ENCODE peak calls at places on chromosomes 12 and 14, in four cellular contexts. C is K562, I is GM12878, A is SK-N-SH. W is an unnamed sample.

GRCh38 chr12:94867066-94867855 is 136.2 kb downstream of the NDUFA12 start:
- DNase-seq in C (no peak), A (no peak), I (no peak), W (peak)

GRCh38 chr12:68761442-68761812 is 15.5 kb downstream of the SLC35E3 start:
- DNase-seq in I (no peak), C (no peak), A (no peak), W (no peak)

GRCh38 chr12:63206908-63207307 is 55.9 kb upstream of the AVPR1A start:
- DNase-seq in A (no peak), I (no peak), C (no peak), W (no peak)

GRCh38 chr12:132236129-132236929 is 92.1 kb downstream of the NOC4L start:
- DNase-seq in I (no peak), A (no peak), C (no peak), W (no peak)

GRCh38 chr14:95498622-95499353 is 17.7 kb downstream of the SYNE3 start:
- DNase-seq in A (peak), C (no peak), I (no peak), W (peak)

GRCh38 chr14:36346052-36346451 is 25.6 kb upstream of the MBIP start:
- DNase-seq in A (no peak), I (no peak), C (no peak), W (no peak)

GRCh38 chr12:76879710-76880025 is 849 bp upstream of the CSRP2 start:
- DNase-seq in C (no peak), A (no peak), I (no peak), W (no peak)

GRCh38 chr12:123223241-123223668 is 9.7 kb downstream of the MPHOSPH9 start:
- DNase-seq in A (no peak), C (no peak), I (no peak), W (no peak)

GRCh38 chr12:50933459-50934124 is 18.8 kb upstream of the HIGD1C start:
- DNase-seq in I (no peak), C (peak), A (no peak), W (no peak)

GRCh38 chr12:67413577-67413976 is 144.4 kb downstream of the CAND1 start:
- DNase-seq in A (peak), C (no peak), I (no peak), W (no peak)

GRCh38 chr14:54572316-54572715 is 5.4 kb downstream of the SAMD4A start:
- DNase-seq in A (peak), I (no peak), C (no peak), W (no peak)

GRCh38 chr12:119589087-119589486 is 4.5 kb upstream of the TMEM233 start:
- DNase-seq in I (no peak), A (no peak), C (no peak), W (peak)

GRCh38 chr12:75844985-75845384 is 186.6 kb downstream of the PHLDA1 start:
- DNase-seq in I (no peak), C (no peak), A (no peak), W (no peak)

GRCh38 chr12:75783093-75783877 is 248.3 kb downstream of the PHLDA1 start:
- DNase-seq in A (no peak), C (no peak), I (no peak), W (peak)

GRCh38 chr14:99011385-99011784 is 260.6 kb downstream of the BCL11B start:
- DNase-seq in C (no peak), I (no peak), A (no peak), W (no peak)

GRCh38 chr12:27967551-27968054 is 4.9 kb downstream of the PTHLH start:
- DNase-seq in I (no peak), A (no peak), C (no peak), W (peak)

GRCh38 chr14:67464856-67465255 is 23.7 kb downstream of the TMEM229B start:
- DNase-seq in A (no peak), I (no peak), C (no peak), W (no peak)

GRCh38 chr12:17108877-17109520 is 503.0 kb upstream of the LMO3 start:
- DNase-seq in I (no peak), A (no peak), C (no peak), W (no peak)

GRCh38 chr12:39441963-39442894 is 691 bp downstream of the KIF21A start:
- DNase-seq in I (no peak), A (peak), C (peak), W (no peak)

GRCh38 chr14:65156568-65157366 is 54.5 kb upstream of the MAX start:
- DNase-seq in A (no peak), C (no peak), I (peak), W (peak)

GRCh38 chr14:57982802-57983201 is 116.9 kb upstream of the SLC35F4 start:
- DNase-seq in I (no peak), C (no peak), A (no peak), W (no peak)

GRCh38 chr14:55129428-55130193 is 559 bp downstream of the LGALS3 start:
- DNase-seq in I (no peak), C (no peak), A (peak), W (peak)

GRCh38 chr14:54343276-54344121 is 53.3 kb upstream of the CDKN3 start:
- DNase-seq in A (peak), C (no peak), I (no peak), W (no peak)

GRCh38 chr14:67411820-67412421 is at the start of gene PLEK2:
- DNase-seq in A (peak), I (no peak), C (no peak), W (no peak)

GRCh38 chr12:11092128-11092527 is at the start of gene TAS2R43:
- DNase-seq in A (no peak), I (no peak), C (no peak), W (no peak)

GRCh38 chr14:91144425-91145145 is 30.7 kb downstream of the DGLUCY start:
- DNase-seq in I (no peak), C (no peak), A (no peak), W (peak)

GRCh38 chr12:86623267-86623666 is 367.1 kb upstream of the MGAT4C start:
- DNase-seq in I (no peak), A (no peak), C (no peak), W (no peak)

GRCh38 chr14:73173092-73173735 is 36.9 kb downstream of the PSEN1 start:
- DNase-seq in I (no peak), A (peak), C (peak), W (peak)

GRCh38 chr12:111757361-111758119 is 9.2 kb upstream of the ALDH2 start:
- DNase-seq in A (no peak), C (no peak), I (no peak), W (peak)

GRCh38 chr12:105928436-105928835 is 210.3 kb downstream of the NUAK1 start:
- DNase-seq in A (no peak), I (no peak), C (no peak), W (no peak)

GRCh38 chr14:89469210-89470198 is 52.5 kb upstream of the FOXN3 start:
- DNase-seq in I (no peak), A (no peak), C (peak), W (peak)

GRCh38 chr12:62210422-62210821 is 49.8 kb upstream of the USP15 start:
- DNase-seq in C (peak), A (peak), I (no peak), W (peak)

GRCh38 chr14:32576088-32576795 is 247.1 kb downstream of the AKAP6 start:
- DNase-seq in I (no peak), C (peak), A (peak), W (peak)

GRCh38 chr12:111322336-111323250 is 46.3 kb downstream of the PHETA1 start:
- DNase-seq in A (no peak), C (no peak), I (no peak), W (no peak)

GRCh38 chr12:131499160-131499863 is 211.6 kb upstream of the SFSWAP start:
- DNase-seq in I (no peak), A (no peak), C (no peak), W (no peak)

GRCh38 chr12:105274571-105274970 is 38.6 kb upstream of the APPL2 start:
- DNase-seq in C (no peak), I (no peak), A (no peak), W (no peak)

DNA sequence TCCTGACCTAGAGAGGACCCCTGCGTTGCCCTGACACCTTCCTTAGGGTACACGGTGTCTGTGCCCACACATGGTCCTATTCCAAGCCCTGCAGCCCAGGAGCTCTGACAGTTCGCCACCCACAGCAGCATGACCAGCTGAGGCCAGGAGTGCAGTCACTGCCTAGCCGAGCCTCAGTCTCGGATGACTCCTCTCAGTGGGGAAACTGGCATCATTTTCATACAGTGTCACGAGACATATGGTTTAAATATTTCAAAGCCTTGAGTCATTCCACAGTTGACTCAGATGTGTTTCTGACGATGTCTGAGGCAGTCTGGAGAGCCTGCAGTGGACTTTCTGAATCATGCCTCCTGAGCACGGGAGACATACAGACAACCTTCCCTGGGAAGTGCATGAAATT is 181.1 kb upstream of the FKBP4 start:
- DNase-seq in C (no peak), A (no peak), I (peak), W (peak)
- TF ChIP-seq MXI1 in C (no peak), A (no peak), I (no peak), W (peak)

DNA sequence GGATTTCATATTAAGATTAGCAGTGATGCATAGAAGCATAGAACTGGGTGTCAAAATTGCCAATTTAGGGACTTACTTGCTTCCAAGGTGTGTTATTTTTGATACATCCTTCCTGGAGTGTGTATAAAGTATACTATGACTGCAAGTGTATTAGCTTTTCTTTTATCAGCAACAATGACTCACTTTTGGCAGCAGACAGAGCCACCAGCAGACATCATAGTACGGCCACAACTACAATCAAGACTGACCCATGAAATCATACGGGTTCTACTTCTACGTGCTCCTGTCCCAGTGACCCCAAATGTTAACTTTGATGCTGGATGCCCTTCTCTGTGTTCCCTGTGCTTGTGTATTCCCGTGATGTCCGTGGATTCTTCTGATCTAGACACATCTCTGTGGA is 443.9 kb downstream of the TMEM132D start:
- DNase-seq in C (no peak), I (no peak), A (no peak), W (no peak)
- TF ChIP-seq USF2 in C (no peak), I (no peak), A (no peak), W (no peak)

GRCh38 chr12:8909752-8910151 is 4.6 kb upstream of the PHC1 start:
- DNase-seq in I (no peak), C (no peak), A (no peak), W (no peak)

GRCh38 chr12:8914716-8915526 is 612 bp downstream of the PHC1 start:
- DNase-seq in I (no peak), A (peak), C (peak), W (peak)

GRCh38 chr12:8912910-8913309 is 1.4 kb upstream of the PHC1 start:
- DNase-seq in A (peak), I (no peak), C (peak), W (no peak)

GRCh38 chr12:8913702-8914032 is 642 bp upstream of the PHC1 start:
- DNase-seq in A (no peak), C (no peak), I (no peak), W (no peak)

GRCh38 chr12:8911606-8912268 is 2.6 kb upstream of the PHC1 start:
- DNase-seq in C (no peak), A (no peak), I (no peak), W (no peak)
- H3K4me2 ChIP-seq in C (no peak), A (no peak), I (no peak), W (no peak)

GRCh38 chr12:117579939-117580717 is 218.7 kb upstream of the NOS1 start:
- DNase-seq in I (no peak), C (no peak), A (no peak), W (no peak)

GRCh38 chr12:117580718-117581062 is 219.3 kb upstream of the NOS1 start:
- DNase-seq in A (peak), I (no peak), C (peak), W (no peak)

GRCh38 chr12:117582135-117582784 is 220.8 kb upstream of the NOS1 start:
- DNase-seq in C (no peak), I (no peak), A (no peak), W (no peak)

GRCh38 chr12:117583092-117583491 is 221.7 kb upstream of the NOS1 start:
- DNase-seq in C (no peak), I (no peak), A (no peak), W (no peak)

DNA sequence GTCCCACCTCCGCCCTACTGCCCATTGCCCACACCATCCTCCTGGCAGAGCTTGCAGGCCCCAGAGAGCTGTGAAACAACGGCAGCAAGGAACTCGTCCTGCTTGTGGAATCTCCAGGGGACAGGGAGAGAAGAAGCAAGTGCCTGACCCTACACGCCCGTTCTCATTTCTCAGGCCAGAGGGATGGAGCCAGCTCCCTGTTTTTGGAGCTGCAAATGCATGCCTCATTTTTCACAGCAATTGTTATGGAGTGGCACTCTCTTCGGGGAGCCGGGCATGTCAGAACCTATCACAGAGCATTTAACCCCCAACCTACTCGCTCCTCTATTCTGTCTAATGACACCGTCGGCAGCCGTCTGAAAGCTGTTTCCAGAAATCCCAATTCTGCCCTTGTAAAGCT is 222.3 kb upstream of the NOS1 start:
- DNase-seq in A (no peak), I (no peak), C (no peak), W (no peak)
- TF ChIP-seq MXI1 in A (no peak), I (no peak), C (no peak), W (no peak)

DNA sequence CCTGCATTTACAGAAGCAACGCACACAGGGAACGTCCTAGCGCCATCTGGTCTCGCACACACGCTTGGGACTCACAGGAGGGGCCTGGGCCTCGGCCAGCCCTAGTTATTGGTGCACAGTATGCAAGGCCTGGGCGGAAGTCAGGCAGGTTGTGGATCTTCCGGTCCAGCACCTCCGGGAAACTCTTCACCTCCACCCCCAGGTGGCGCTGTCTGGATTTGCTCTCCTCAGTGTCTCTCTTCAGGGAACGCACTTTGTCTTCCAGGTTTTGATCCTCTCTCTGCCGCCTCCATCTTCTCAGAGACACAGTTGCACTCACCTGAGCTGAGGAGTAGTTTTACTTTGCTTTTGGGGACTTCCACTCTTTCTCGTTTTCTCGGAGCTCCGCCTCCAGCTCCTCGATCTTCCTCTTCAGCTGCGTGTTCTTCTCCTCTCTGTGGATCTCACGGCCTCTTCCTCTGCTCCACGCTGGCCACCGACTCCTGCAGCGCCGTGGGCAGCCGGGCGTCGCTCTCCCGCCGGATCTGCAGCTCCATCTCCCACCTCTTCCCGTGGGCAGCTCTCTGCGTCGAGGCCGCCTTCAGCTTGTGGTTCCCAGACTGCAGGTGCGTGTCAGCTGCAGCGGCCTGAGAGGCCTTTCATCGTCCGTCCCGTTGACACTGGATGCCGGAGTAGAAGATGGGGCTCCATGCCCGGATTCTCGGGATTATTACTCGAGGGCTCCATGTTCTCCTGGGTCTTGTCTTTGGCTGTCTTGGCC is 933.8 kb downstream of the TMEM121 start:
- DNase-seq in A (no peak), I (no peak), C (peak), W (no peak)
- TF ChIP-seq USF2 in A (no peak), I (no peak), C (no peak), W (no peak)

GRCh38 chr12:97323154-97323553 is 139.4 kb upstream of the RMST start:
- DNase-seq in A (no peak), I (no peak), C (no peak), W (no peak)
- H3K4me2 ChIP-seq in A (no peak), I (no peak), C (no peak), W (no peak)

DNA sequence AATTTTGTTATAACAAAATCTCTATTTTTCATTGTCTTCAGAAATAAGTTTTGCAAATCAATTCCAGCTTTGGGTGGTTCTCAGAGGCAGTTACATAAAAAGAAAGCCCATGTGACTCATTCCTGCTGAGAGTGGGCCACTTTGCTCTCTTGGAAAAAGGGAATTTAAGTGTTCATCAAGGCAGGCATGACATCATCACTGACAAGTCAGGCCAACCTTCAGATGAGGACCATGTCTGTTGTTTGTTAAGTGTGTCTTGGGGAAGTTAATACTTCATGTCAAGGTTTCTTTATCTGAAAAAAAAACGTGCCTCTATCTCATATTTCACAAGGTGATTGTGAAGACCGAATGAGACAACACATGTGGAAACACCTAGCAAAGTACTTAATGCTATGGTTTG is 519.8 kb upstream of the TMPO start:
- DNase-seq in I (no peak), C (no peak), A (no peak), W (no peak)
- TF ChIP-seq MXI1 in I (no peak), C (no peak), A (no peak), W (no peak)